ENCODE peak calls at places on chromosomes 1 and 21, in six cellular contexts. I is heart left ventricle, X is cardiac fibroblast, M is A549, F is GM20000, N is SK-N-SH. D is an unnamed sample.

GRCh38 chr1:64908567-64908966 is 57.8 kb downstream of the JAK1 start:
- DNase-seq in I (no peak), X (no peak), M (no peak), F (no peak), N (no peak), D (no peak)

GRCh38 chr1:34858901-34859441 is 578 bp downstream of the SMIM12 start:
- DNase-seq in I (no peak), X (peak; percentile 65), M (peak; percentile 19), F (no peak), N (no peak), D (peak; percentile 44)

GRCh38 chr21:34073749-34074282 is 438 bp downstream of the MRPS6 start:
- DNase-seq in I (peak; percentile 53), X (no peak), M (no peak), F (peak; percentile 75), N (peak; percentile 76), D (peak; percentile 54)

GRCh38 chr1:6923955-6924890 is 139.0 kb downstream of the CAMTA1 start:
- DNase-seq in I (no peak), X (no peak), M (no peak), F (no peak), N (no peak), D (no peak)

GRCh38 chr1:2270260-2271100 is 42.4 kb downstream of the SKI start:
- DNase-seq in I (no peak), X (no peak), M (no peak), F (no peak), N (peak; percentile 93), D (no peak)

GRCh38 chr1:21925334-21925940 is 11.7 kb downstream of the HSPG2 start:
- DNase-seq in I (no peak), X (no peak), M (no peak), F (no peak), N (peak; percentile 38), D (no peak)

GRCh38 chr1:182713492-182713891 is 29.1 kb upstream of the RGS8 start:
- DNase-seq in I (no peak), X (no peak), M (no peak), F (no peak), N (no peak), D (no peak)

GRCh38 chr1:67624680-67625079 is 60.3 kb upstream of the GADD45A start:
- DNase-seq in I (no peak), X (no peak), M (no peak), F (no peak), N (no peak), D (no peak)

GRCh38 chr1:39646232-39647081 is 7.0 kb upstream of the HEYL start:
- DNase-seq in I (peak; percentile 92), X (peak; percentile 79), M (no peak), F (no peak), N (peak; percentile 82), D (no peak)

GRCh38 chr1:6600410-6601048 is 2.1 kb downstream of the KLHL21 start:
- DNase-seq in I (no peak), X (peak; percentile 26), M (no peak), F (no peak), N (peak; percentile 58), D (no peak)

GRCh38 chr21:18387994-18388393 is 15.6 kb downstream of the TMPRSS15 start:
- DNase-seq in I (no peak), X (no peak), M (no peak), F (no peak), N (no peak), D (no peak)

GRCh38 chr1:99069146-99069545 is 64.5 kb upstream of the PLPPR5 start:
- DNase-seq in I (no peak), X (no peak), M (no peak), F (no peak), N (no peak), D (no peak)

GRCh38 chr1:92859400-92860039 is 27.7 kb downstream of the RPL5 start:
- DNase-seq in I (no peak), X (no peak), M (no peak), F (no peak), N (no peak), D (no peak)

GRCh38 chr1:2914702-2915101 is 106.6 kb upstream of the ACTRT2 start:
- DNase-seq in I (no peak), X (no peak), M (no peak), F (no peak), N (no peak), D (no peak)

GRCh38 chr1:227437495-227438008 is 119.3 kb upstream of the CDC42BPA start:
- DNase-seq in I (no peak), X (peak; percentile 83), M (peak; percentile 87), F (peak; percentile 27), N (peak; percentile 82), D (peak; percentile 50)

GRCh38 chr1:36351222-36351977 is 28.0 kb upstream of the EVA1B start:
- DNase-seq in I (no peak), X (peak; percentile 92), M (peak; percentile 61), F (no peak), N (peak; percentile 88), D (no peak)

GRCh38 chr1:941588-942383 is 17.3 kb downstream of the NOC2L start:
- DNase-seq in I (peak; percentile 77), X (peak; percentile 38), M (peak; percentile 77), F (peak; percentile 84), N (peak; percentile 90), D (peak; percentile 76)

GRCh38 chr1:246262281-246262680 is 244.8 kb downstream of the SMYD3 start:
- DNase-seq in I (no peak), X (no peak), M (no peak), F (no peak), N (no peak), D (no peak)

GRCh38 chr1:183043872-183044859 is 20.9 kb downstream of the LAMC1 start:
- DNase-seq in I (no peak), X (peak; percentile 92), M (no peak), F (no peak), N (no peak), D (no peak)

GRCh38 chr21:45794040-45794439 is 150.5 kb downstream of the PCBP3 start:
- DNase-seq in I (no peak), X (no peak), M (no peak), F (no peak), N (no peak), D (no peak)

GRCh38 chr1:173477286-173478098 is at the start of gene PRDX6:
- DNase-seq in I (peak; percentile 63), X (peak; percentile 81), M (peak; percentile 33), F (peak; percentile 17), N (no peak), D (no peak)

GRCh38 chr1:61049850-61050540 is 32.4 kb upstream of the NFIA start:
- DNase-seq in I (peak; percentile 94), X (peak; percentile 92), M (peak; percentile 80), F (peak; percentile 85), N (peak; percentile 91), D (peak; percentile 81)

GRCh38 chr1:18290740-18291412 is 183.3 kb downstream of the IGSF21 start:
- DNase-seq in I (no peak), X (no peak), M (no peak), F (no peak), N (no peak), D (no peak)

GRCh38 chr1:112687785-112688496 is 13.5 kb downstream of the MOV10 start:
- DNase-seq in I (no peak), X (no peak), M (no peak), F (no peak), N (peak; percentile 5), D (no peak)
- TF ChIP-seq CTCF in I (no peak), X (no peak), M (no peak), F (no peak), N (no peak), D (no peak)

DNA sequence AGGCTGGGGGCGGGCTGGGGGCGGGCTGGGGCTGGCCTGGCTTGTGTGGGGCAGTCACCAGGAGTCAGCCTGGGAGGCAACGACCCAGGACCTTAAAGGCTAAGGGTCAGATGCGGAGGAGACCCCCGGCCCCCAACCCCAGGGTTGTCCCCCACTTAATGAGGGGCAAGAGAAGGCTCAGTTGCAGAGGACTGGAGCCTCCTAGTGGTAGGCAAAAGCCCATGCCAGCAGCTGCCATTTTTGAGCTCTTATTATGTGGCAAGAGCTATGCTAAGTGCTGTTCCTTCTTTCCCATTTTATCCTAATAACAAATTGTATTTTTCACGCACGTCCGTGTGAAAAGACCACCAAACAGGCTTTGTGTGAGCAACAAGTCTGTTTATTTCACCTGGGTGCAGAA is 8.0 kb downstream of the KIAA1614 start:
- DNase-seq in I (no peak), X (peak; percentile 27), M (no peak), F (no peak), N (no peak), D (no peak)
- TF ChIP-seq CTCF in I (peak; percentile 26), X (peak; percentile 45), M (peak; percentile 25), F (peak; percentile 48), N (peak; percentile 35), D (peak; percentile 17)

GRCh38 chr1:24392604-24392946 is 21.0 kb downstream of the STPG1 start:
- DNase-seq in I (no peak), X (no peak), M (no peak), F (no peak), N (no peak), D (no peak)
- TF ChIP-seq CTCF in I (no peak), X (no peak), M (no peak), F (no peak), N (no peak), D (no peak)

DNA sequence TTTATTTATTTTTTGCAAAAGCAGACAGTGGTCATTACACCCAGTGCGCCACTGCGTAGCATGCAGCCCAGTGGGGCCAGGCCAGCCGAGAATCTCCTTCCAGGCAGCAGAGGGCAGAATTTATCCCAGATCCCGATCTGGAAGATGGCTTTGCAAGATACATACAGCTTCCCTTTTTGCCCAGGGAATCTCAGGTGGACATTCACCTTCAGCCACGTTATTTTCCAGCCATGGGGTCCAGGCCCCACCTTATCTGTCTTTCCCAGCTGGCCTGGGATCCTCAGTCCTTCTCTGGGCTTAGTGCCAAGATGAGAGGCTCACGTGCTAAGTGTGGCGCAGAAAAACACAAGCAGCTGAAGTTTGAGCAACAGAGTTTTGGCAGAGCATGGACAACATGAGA is 123.6 kb downstream of the AJAP1 start:
- DNase-seq in I (no peak), X (no peak), M (peak; percentile 31), F (no peak), N (peak; percentile 69), D (no peak)
- TF ChIP-seq CTCF in I (peak; percentile 34), X (no peak), M (no peak), F (no peak), N (no peak), D (no peak)

DNA sequence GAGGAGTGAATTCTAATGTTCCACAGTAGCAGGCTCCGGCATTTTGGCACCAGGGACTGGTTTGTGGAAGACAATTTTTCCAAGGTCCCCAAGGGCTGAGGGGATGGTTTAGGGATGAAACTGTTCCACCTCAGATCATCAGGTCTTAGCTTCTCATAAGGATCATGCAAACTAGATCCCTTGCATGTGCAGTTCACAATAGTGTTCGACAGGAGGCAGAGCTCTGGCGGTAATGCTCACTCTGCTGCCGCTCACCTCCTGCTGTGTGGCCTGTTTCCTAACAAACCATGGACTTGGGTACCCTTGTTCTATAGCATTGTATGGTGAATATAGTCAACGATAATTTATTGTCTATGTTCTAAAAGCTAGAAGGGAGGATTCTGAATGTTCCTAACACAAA is 16.6 kb downstream of the CRNN start:
- DNase-seq in I (no peak), X (no peak), M (no peak), F (no peak), N (no peak), D (no peak)
- TF ChIP-seq CTCF in I (no peak), X (no peak), M (no peak), F (no peak), N (peak; percentile 40), D (no peak)

D was measured in GM13976.